ENCODE peak calls at places on chromosomes 13 and 19, in ten cellular contexts. Q is heart right ventricle, I is pancreas, C is BE2C, J is testis, G is lower lobe of right lung, S is tibial artery, U is fibroblast of lung, O is A673, W is kidney. N is an unnamed sample. For H3K4me1, the result is how much of the 10 kb centered on the place peaks cover.

GRCh38 chr19:55232284-55232597 is 3.7 kb upstream of the TMEM86B start:
- DNase-seq in I (no peak), Q (no peak), C (peak), W (no peak), O (no peak), S (no peak), J (no peak), U (no peak), G (no peak), N (peak)

GRCh38 chr13:51501592-51502205 is 48.9 kb upstream of the INTS6 start:
- DNase-seq in W (no peak), Q (no peak), J (peak), I (no peak), U (peak), S (no peak), C (no peak), G (no peak), O (peak), N (no peak)

GRCh38 chr19:3494559-3494958 is 5.9 kb downstream of the DOHH start:
- DNase-seq in C (no peak), J (no peak), I (no peak), U (no peak), O (no peak), S (no peak), Q (no peak), W (no peak), G (no peak), N (no peak)

GRCh38 chr19:56834564-56835375 is 5.8 kb downstream of the PEG3 start:
- DNase-seq in U (no peak), W (no peak), I (no peak), O (no peak), Q (no peak), S (no peak), J (no peak), C (no peak), G (no peak), N (no peak)

GRCh38 chr13:39588384-39588783 is 14.6 kb downstream of the LHFPL6 start:
- DNase-seq in I (no peak), W (no peak), Q (no peak), S (no peak), J (no peak), U (peak), G (no peak), O (no peak), C (no peak), N (no peak)

GRCh38 chr13:99311748-99312492 is 4.7 kb upstream of the GPR183 start:
- DNase-seq in J (no peak), S (no peak), O (no peak), C (no peak), Q (no peak), W (no peak), U (no peak), I (no peak), G (no peak), N (no peak)

GRCh38 chr19:38478273-38478971 is 44.9 kb downstream of the RYR1 start:
- DNase-seq in O (peak), J (no peak), G (no peak), I (no peak), U (no peak), C (peak), W (no peak), S (no peak), Q (no peak), N (no peak)

GRCh38 chr13:107864543-107865460 is 350.5 kb downstream of the LIG4 start:
- DNase-seq in J (peak), O (peak), Q (peak), U (peak), I (no peak), W (no peak), G (no peak), S (no peak), C (no peak), N (no peak)

GRCh38 chr19:900302-901111 is 7.2 kb downstream of the RNU6-9 start:
- DNase-seq in U (no peak), S (no peak), J (peak), G (no peak), I (peak), W (no peak), O (peak), Q (no peak), C (no peak), N (peak)

GRCh38 chr19:1163283-1163933 is 10.7 kb downstream of the SBNO2 start:
- DNase-seq in J (no peak), G (peak), W (peak), Q (no peak), O (no peak), I (no peak), U (no peak), C (no peak), S (no peak), N (peak)

GRCh38 chr13:33637978-33638743 is 179.8 kb upstream of the RFC3 start:
- DNase-seq in G (no peak), J (no peak), Q (no peak), S (no peak), W (no peak), O (no peak), I (no peak), C (no peak), U (peak), N (no peak)

GRCh38 chr13:108895220-108895704 is 265.9 kb downstream of the MYO16 start:
- DNase-seq in W (no peak), C (no peak), Q (no peak), O (peak), S (no peak), G (no peak), J (no peak), U (peak), I (no peak), N (no peak)

GRCh38 chr13:21361706-21362105 is 97.4 kb downstream of the ZDHHC20 start:
- DNase-seq in O (no peak), U (no peak), C (no peak), Q (no peak), S (no peak), J (no peak), I (no peak), W (no peak), G (no peak), N (no peak)

GRCh38 chr19:39074205-39074692 is 9.9 kb upstream of the ACP7 start:
- DNase-seq in O (no peak), S (no peak), J (no peak), I (no peak), U (no peak), W (no peak), G (no peak), C (no peak), Q (no peak), N (no peak)

GRCh38 chr13:59374720-59375119 is 789.0 kb downstream of the DIAPH3 start:
- DNase-seq in I (no peak), G (no peak), C (no peak), U (no peak), W (no peak), S (no peak), O (no peak), Q (no peak), J (no peak), N (no peak)

GRCh38 chr13:96532804-96533203 is 442.9 kb downstream of the HS6ST3 start:
- DNase-seq in G (no peak), O (no peak), I (no peak), U (no peak), S (no peak), Q (no peak), W (no peak), C (peak), J (no peak), N (no peak)

GRCh38 chr13:75373988-75374387 is 108.0 kb downstream of the TBC1D4 start:
- DNase-seq in G (no peak), S (no peak), Q (no peak), W (no peak), I (no peak), C (no peak), J (no peak), O (no peak), U (no peak), N (no peak)

GRCh38 chr19:2385053-2385721 is 25.1 kb downstream of the TMPRSS9 start:
- DNase-seq in J (peak), W (peak), U (peak), O (peak), Q (no peak), C (peak), S (no peak), G (no peak), I (peak), N (no peak)

GRCh38 chr13:74444161-74444571 is 310.0 kb upstream of the KLF12 start:
- DNase-seq in W (no peak), U (no peak), S (no peak), Q (no peak), O (no peak), G (no peak), J (no peak), C (no peak), I (no peak), N (no peak)

GRCh38 chr19:38742906-38743305 is 1.4 kb downstream of the CAPN12 start:
- DNase-seq in W (no peak), G (peak), C (no peak), Q (no peak), J (no peak), I (no peak), S (no peak), O (no peak), U (no peak), N (no peak)

GRCh38 chr19:5436101-5436947 is 18.9 kb upstream of the ZNRF4 start:
- DNase-seq in G (no peak), I (peak), C (peak), J (peak), U (no peak), S (no peak), Q (no peak), W (no peak), O (peak), N (no peak)

GRCh38 chr13:42867232-42867631 is 85.8 kb downstream of the FAM216B start:
- DNase-seq in U (no peak), O (no peak), S (no peak), G (no peak), I (no peak), C (no peak), W (no peak), J (no peak), Q (no peak), N (peak)

GRCh38 chr13:37905736-37906135 is 36.2 kb upstream of the TRPC4 start:
- DNase-seq in U (no peak), W (no peak), Q (no peak), S (no peak), C (no peak), O (no peak), J (no peak), G (no peak), I (no peak), N (no peak)

GRCh38 chr19:19618384-19619051 is at the start of gene PBX4:
- DNase-seq in U (peak), I (peak), Q (peak), O (peak), C (peak), G (peak), W (peak), S (peak), J (peak), N (peak)

GRCh38 chr19:40776966-40777794 is 867 bp upstream of the RAB4B start:
- DNase-seq in Q (peak), G (peak), O (peak), W (peak), J (peak), S (peak), U (peak), C (peak), I (no peak), N (peak)

GRCh38 chr19:7788933-7789323 is 25.9 kb downstream of the CLEC4M start:
- DNase-seq in S (no peak), I (no peak), C (no peak), W (peak), U (no peak), J (no peak), O (no peak), G (no peak), Q (no peak), N (no peak)

GRCh38 chr13:26019881-26020535 is 31.8 kb downstream of the SHISA2 start:
- DNase-seq in C (no peak), W (no peak), U (peak), I (no peak), Q (no peak), O (peak), J (no peak), G (no peak), S (no peak), N (no peak)

GRCh38 chr13:57224414-57224813 is 57.4 kb downstream of the PRR20E start:
- DNase-seq in S (no peak), W (no peak), C (no peak), O (no peak), G (no peak), U (no peak), Q (no peak), I (no peak), J (no peak), N (no peak)

GRCh38 chr13:97255515-97255999 is 33.4 kb downstream of the MBNL2 start:
- DNase-seq in G (no peak), J (no peak), C (no peak), U (peak), S (no peak), O (no peak), W (no peak), Q (no peak), I (no peak), N (no peak)

GRCh38 chr19:13173129-13173737 is 23.0 kb downstream of the IER2 start:
- DNase-seq in C (no peak), U (no peak), S (no peak), O (no peak), W (no peak), I (no peak), J (no peak), Q (no peak), G (no peak), N (no peak)

GRCh38 chr13:94703721-94704314 is 8.5 kb downstream of the SOX21 start:
- DNase-seq in C (no peak), G (no peak), S (no peak), U (no peak), J (no peak), O (no peak), I (no peak), Q (no peak), W (no peak), N (no peak)

GRCh38 chr13:95075506-95075905 is 225.7 kb downstream of the ABCC4 start:
- DNase-seq in S (no peak), G (no peak), C (no peak), Q (no peak), W (no peak), I (no peak), O (no peak), U (no peak), J (no peak), N (no peak)

GRCh38 chr19:35712529-35712909 is 5.3 kb upstream of the KMT2B start:
- DNase-seq in I (no peak), Q (no peak), S (no peak), J (no peak), G (no peak), O (no peak), U (no peak), C (no peak), W (no peak), N (no peak)

GRCh38 chr13:20247403-20247802 is 15.3 kb upstream of the GJB6 start:
- DNase-seq in I (no peak), G (no peak), C (no peak), J (no peak), W (no peak), Q (no peak), O (no peak), S (no peak), U (no peak), N (no peak)

GRCh38 chr13:93158565-93158964 is 68.0 kb upstream of the GPC6 start:
- DNase-seq in G (no peak), I (no peak), C (no peak), S (no peak), U (no peak), Q (no peak), W (no peak), O (no peak), J (no peak), N (no peak)
- H3K4me1 ChIP-seq in G (under half), I (under half), C (under half), S (under half), U (under half), Q (under half), W (under half), O (under half), J (under half), N (under half)

GRCh38 chr13:79490846-79491245 is 9.9 kb downstream of the NDFIP2 start:
- DNase-seq in W (no peak), S (no peak), G (no peak), C (no peak), U (no peak), O (no peak), I (no peak), Q (no peak), J (no peak), N (no peak)
- H3K4me1 ChIP-seq in W (under half), S (under half), G (under half), C (under half), U (under half), O (under half), I (under half), Q (under half), J (under half), N (under half)

GRCh38 chr19:34172661-34173144 is 399 bp downstream of the LSM14A start:
- DNase-seq in J (peak), C (no peak), W (no peak), Q (peak), U (no peak), G (peak), S (peak), I (no peak), O (peak), N (no peak)
- H3K4me1 ChIP-seq in J (under half), C (under half), W (under half), Q (half or more), U (under half), G (half or more), S (under half), I (under half), O (under half), N (half or more)

GRCh38 chr13:71879129-71879535 is 12.1 kb upstream of the DACH1 start:
- DNase-seq in C (peak), Q (peak), I (no peak), O (peak), S (no peak), U (peak), W (no peak), G (no peak), J (no peak), N (no peak)
- H3K4me1 ChIP-seq in C (under half), Q (under half), I (under half), O (under half), S (under half), U (under half), W (under half), G (under half), J (under half), N (under half)

DNA sequence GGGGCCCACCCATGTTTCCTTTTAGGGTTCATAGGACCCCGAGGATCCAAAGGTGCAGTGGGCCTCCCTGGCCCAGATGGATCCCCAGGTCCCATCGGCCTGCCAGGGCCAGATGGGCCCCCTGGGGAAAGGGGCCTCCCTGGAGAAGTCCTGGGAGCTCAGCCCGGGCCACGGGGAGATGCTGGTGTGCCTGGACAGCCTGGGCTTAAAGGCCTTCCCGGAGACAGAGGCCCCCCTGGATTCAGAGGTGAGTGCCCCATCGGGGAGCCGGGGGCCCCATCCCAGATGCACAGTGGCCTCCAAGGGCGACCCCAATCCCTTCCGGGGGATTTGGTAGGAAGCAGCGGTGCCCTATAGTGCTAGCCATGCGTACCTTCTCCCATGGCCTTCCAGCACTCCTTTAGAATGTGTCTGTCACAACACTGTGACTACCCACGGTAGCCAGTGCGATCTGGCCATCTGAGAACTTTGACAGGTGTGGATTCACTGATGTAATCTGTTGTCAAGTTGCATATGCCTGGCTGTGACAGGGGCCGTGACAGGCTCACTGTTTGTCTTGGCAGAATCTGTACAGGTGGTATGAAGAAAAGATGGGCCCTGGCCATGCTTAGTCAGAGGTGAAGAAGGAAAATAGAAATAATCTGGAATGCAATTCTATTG is 88.5 kb downstream of the RAB20 start:
- DNase-seq in G (peak), S (no peak), I (no peak), U (no peak), C (no peak), Q (no peak), J (no peak), W (peak), O (no peak), N (peak)
- H3K4me1 ChIP-seq in G (under half), S (under half), I (under half), U (under half), C (under half), Q (under half), J (under half), W (under half), O (under half), N (under half)

GRCh38 chr19:18488403-18488723 is 33.5 kb downstream of the ELL start:
- DNase-seq in G (no peak), Q (no peak), S (no peak), W (no peak), C (no peak), J (no peak), I (no peak), O (no peak), U (no peak), N (no peak)

GRCh38 chr19:18491995-18492953 is 29.6 kb downstream of the ELL start:
- DNase-seq in W (no peak), Q (no peak), S (no peak), C (no peak), U (no peak), O (no peak), G (no peak), J (peak), I (no peak), N (no peak)

GRCh38 chr19:18489627-18490184 is 32.2 kb downstream of the ELL start:
- DNase-seq in I (no peak), C (no peak), O (no peak), G (no peak), J (no peak), S (no peak), W (no peak), U (no peak), Q (no peak), N (no peak)

GRCh38 chr19:18488838-18489626 is 32.8 kb downstream of the ELL start:
- DNase-seq in C (peak), I (peak), Q (no peak), U (no peak), S (no peak), W (no peak), J (peak), O (no peak), G (no peak), N (no peak)

GRCh38 chr19:18490719-18491118 is 31.2 kb downstream of the ELL start:
- DNase-seq in Q (no peak), W (no peak), S (no peak), C (no peak), I (no peak), J (no peak), G (no peak), O (no peak), U (no peak), N (no peak)
- H3K4me1 ChIP-seq in Q (half or more), W (half or more), S (under half), C (under half), I (under half), J (half or more), G (half or more), O (under half), U (under half), N (under half)

DNA sequence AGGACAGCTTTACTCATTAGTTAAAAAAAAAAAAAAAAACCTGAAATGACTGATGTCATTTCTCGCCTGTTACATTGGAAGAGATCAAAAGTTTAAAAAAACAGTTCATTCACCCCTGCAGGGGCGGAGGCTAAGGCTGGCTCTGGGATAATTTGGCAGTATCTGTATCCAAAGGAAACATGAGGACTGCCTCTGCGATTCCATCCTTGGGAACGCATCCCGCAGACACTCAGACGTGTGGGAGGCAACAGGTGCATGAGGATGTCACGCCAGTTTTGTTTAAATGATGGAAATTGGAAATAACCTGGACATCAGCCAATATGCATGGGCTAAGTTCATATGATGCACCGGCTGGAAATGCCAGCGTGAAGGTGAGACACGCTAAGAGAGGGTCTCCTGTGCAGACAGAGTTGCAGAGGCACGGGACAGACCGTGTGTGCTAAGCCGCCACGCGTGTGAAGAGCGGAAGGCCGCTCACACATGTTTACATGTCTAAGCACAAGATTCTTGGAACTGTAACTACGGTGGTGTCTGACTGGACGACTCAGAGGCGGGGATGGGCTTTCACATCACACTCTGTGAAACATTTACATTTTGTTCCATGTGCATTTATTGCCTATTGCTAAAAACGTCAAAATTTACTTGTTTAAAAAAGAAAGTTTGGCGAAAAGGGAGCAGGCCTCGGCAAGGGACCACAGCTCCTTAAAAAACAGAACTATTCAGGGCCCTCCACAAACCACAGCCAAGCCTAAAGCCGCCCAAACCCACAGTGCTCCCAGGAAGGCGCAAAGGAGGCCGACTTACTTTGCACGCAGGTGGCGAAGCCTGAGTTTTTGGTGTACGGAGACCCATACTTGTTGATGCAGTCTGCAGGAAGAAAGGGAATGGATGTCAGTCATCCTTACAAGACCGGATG is 17.9 kb downstream of the GAS6 start:
- DNase-seq in U (no peak), Q (no peak), I (no peak), C (no peak), O (no peak), W (peak), J (no peak), G (no peak), S (no peak), N (no peak)
- H3K4me1 ChIP-seq in U (under half), Q (half or more), I (under half), C (under half), O (under half), W (under half), J (under half), G (under half), S (under half), N (under half)

N was measured in left lung.